ENCODE peak calls at places on chromosomes 7 and 10, in four cellular contexts. F is testis, T is nephron progenitor cell, G is fibroblast of lung. Z is an unnamed sample.

GRCh38 chr7:19705663-19706062 is 3.2 kb downstream of the POLR1F start:
- DNase-seq in F (no peak), T (no peak), G (no peak), Z (no peak)

GRCh38 chr10:29239569-29240472 is 49.0 kb upstream of the LYZL1 start:
- DNase-seq in F (peak), T (peak), G (no peak), Z (no peak)

GRCh38 chr7:87328281-87328680 is 17.2 kb upstream of the CROT start:
- DNase-seq in F (no peak), T (no peak), G (peak), Z (no peak)

GRCh38 chr7:151012031-151012692 is 12.1 kb downstream of the ATG9B start:
- DNase-seq in F (no peak), T (no peak), G (peak), Z (no peak)

GRCh38 chr10:7357193-7357592 is 53.6 kb downstream of the SFMBT2 start:
- DNase-seq in F (no peak), T (no peak), G (no peak), Z (no peak)

GRCh38 chr7:652881-653280 is 73.6 kb upstream of the DNAAF5 start:
- DNase-seq in F (no peak), T (no peak), G (no peak), Z (no peak)

GRCh38 chr7:71942115-71942514 is 470.0 kb downstream of the CALN1 start:
- DNase-seq in F (no peak), T (no peak), G (no peak), Z (no peak)

GRCh38 chr7:32115831-32116230 is 45.6 kb upstream of the PDE1C start:
- DNase-seq in F (no peak), T (no peak), G (peak), Z (no peak)

GRCh38 chr7:117072620-117073118 is 119.4 kb downstream of the ST7 start:
- DNase-seq in F (peak), T (no peak), G (peak), Z (no peak)

GRCh38 chr10:132395704-132396494 is 1.1 kb upstream of the PWWP2B start:
- DNase-seq in F (peak), T (peak), G (peak), Z (no peak)

GRCh38 chr7:78169992-78170391 is 371.4 kb downstream of the PHTF2 start:
- DNase-seq in F (no peak), T (no peak), G (no peak), Z (no peak)

GRCh38 chr10:44961231-44961571 is 1.6 kb downstream of the RASSF4 start:
- DNase-seq in F (no peak), T (no peak), G (no peak), Z (no peak)

GRCh38 chr7:111842489-111842888 is 280.2 kb upstream of the IMMP2L start:
- DNase-seq in F (no peak), T (no peak), G (no peak), Z (no peak)

GRCh38 chr7:125670926-125671572 is 741.4 kb upstream of the POT1 start:
- DNase-seq in F (no peak), T (no peak), G (peak), Z (no peak)

GRCh38 chr10:60521974-60522405 is 132.3 kb upstream of the ANK3 start:
- DNase-seq in F (no peak), T (peak), G (peak), Z (peak)

GRCh38 chr10:128900456-128900855 is 566.6 kb upstream of the MGMT start:
- DNase-seq in F (no peak), T (no peak), G (no peak), Z (no peak)

GRCh38 chr7:50349963-50350944 is 45.7 kb downstream of the IKZF1 start:
- DNase-seq in F (no peak), T (no peak), G (no peak), Z (no peak)

GRCh38 chr10:13099666-13100348 is at the start of gene OPTN:
- DNase-seq in F (peak), T (peak), G (peak), Z (peak)

GRCh38 chr7:79317728-79318127 is 135.7 kb downstream of the MAGI2 start:
- DNase-seq in F (no peak), T (no peak), G (peak), Z (peak)

GRCh38 chr10:314871-315270 is 179.6 kb downstream of the ZMYND11 start:
- DNase-seq in F (no peak), T (no peak), G (peak), Z (no peak)

GRCh38 chr10:122481296-122482056 is 20.1 kb downstream of the HTRA1 start:
- DNase-seq in F (no peak), T (no peak), G (no peak), Z (no peak)

GRCh38 chr7:167976-168791 is 24.2 kb upstream of the FAM20C start:
- DNase-seq in F (no peak), T (no peak), G (no peak), Z (no peak)

GRCh38 chr7:29988391-29989256 is 977 bp downstream of the SCRN1 start:
- DNase-seq in F (peak), T (peak), G (peak), Z (peak)

GRCh38 chr7:147858421-147858820 is 732.1 kb upstream of the C7orf33 start:
- DNase-seq in F (no peak), T (no peak), G (no peak), Z (no peak)

GRCh38 chr7:48213226-48213625 is 42.0 kb downstream of the ABCA13 start:
- DNase-seq in F (no peak), T (no peak), G (no peak), Z (no peak)

GRCh38 chr10:47440207-47440606 is 43.7 kb downstream of the ANXA8 start:
- DNase-seq in F (no peak), T (no peak), G (no peak), Z (no peak)